ENCODE peak calls at places on chromosomes 2 and 18, in six cellular contexts. G is adipocyte; Z is psoas muscle; V is activated T-helper 1 cell treated with anti-CD3 and anti-CD28 coated beads, Interleukin-12 subunit alpha, Interleukin-12 subunit beta, Interleukin-2, Interleukin-4 antibody, amounts not matched to agents 30 ng/mL and 10 ng/mL and 1 ng/mL, durations not matched to agents 14 hours and 24 hours and 36 hours; M is HEK293T; U is non-pigmented ciliary epithelial cell. W is an unnamed sample.

GRCh38 chr2:120765031-120765910 is 29.6 kb downstream of the GLI2 start:
- DNase-seq in G (peak), Z (peak), V (no peak), M (no peak), U (no peak), W (no peak)

GRCh38 chr2:36461039-36461681 is 105.6 kb downstream of the CRIM1 start:
- DNase-seq in G (peak), Z (no peak), V (no peak), M (no peak), U (peak), W (no peak)

GRCh38 chr18:23504720-23505119 is 1.4 kb downstream of the RMC1 start:
- DNase-seq in G (no peak), Z (no peak), V (no peak), M (no peak), U (no peak), W (no peak)

GRCh38 chr2:188399159-188399558 is 107.5 kb downstream of the GULP1 start:
- DNase-seq in G (peak), Z (no peak), V (no peak), M (no peak), U (no peak), W (no peak)

GRCh38 chr18:49890041-49890440 is 76.7 kb upstream of the ACAA2 start:
- DNase-seq in G (no peak), Z (no peak), V (no peak), M (no peak), U (no peak), W (no peak)

GRCh38 chr2:60806988-60807681 is 51.1 kb downstream of the PAPOLG start:
- DNase-seq in G (peak), Z (no peak), V (no peak), M (peak), U (peak), W (peak)

GRCh38 chr2:127743477-127744026 is 42.3 kb downstream of the SFT2D3 start:
- DNase-seq in G (no peak), Z (no peak), V (no peak), M (no peak), U (no peak), W (no peak)

GRCh38 chr2:73982140-73982617 is 2.5 kb upstream of the TET3 start:
- DNase-seq in G (no peak), Z (peak), V (no peak), M (no peak), U (no peak), W (no peak)

GRCh38 chr2:226187126-226187525 is 612.5 kb downstream of the IRS1 start:
- DNase-seq in G (no peak), Z (no peak), V (no peak), M (no peak), U (no peak), W (no peak)

GRCh38 chr2:69939722-69940121 is 21.7 kb downstream of the ASPRV1 start:
- DNase-seq in G (no peak), Z (no peak), V (no peak), M (no peak), U (no peak), W (no peak)

GRCh38 chr2:204175552-204176271 is 239.1 kb downstream of the ICOS start:
- DNase-seq in G (no peak), Z (no peak), V (no peak), M (no peak), U (no peak), W (no peak)

GRCh38 chr18:79365701-79366100 is 30.0 kb upstream of the NFATC1 start:
- DNase-seq in G (no peak), Z (no peak), V (no peak), M (no peak), U (no peak), W (no peak)

GRCh38 chr2:85787981-85788340 is 34.2 kb downstream of the ATOH8 start:
- DNase-seq in G (no peak), Z (no peak), V (no peak), M (no peak), U (no peak), W (no peak)

GRCh38 chr18:70332694-70333093 is 43.8 kb downstream of the SOCS6 start:
- DNase-seq in G (peak), Z (no peak), V (no peak), M (no peak), U (no peak), W (no peak)

GRCh38 chr2:190180313-190181065 is 118.0 kb upstream of the MSTN start:
- DNase-seq in G (peak), Z (peak), V (no peak), M (peak), U (no peak), W (no peak)

GRCh38 chr2:72886505-72887031 is 640 bp upstream of the SPR start:
- DNase-seq in G (no peak), Z (no peak), V (no peak), M (no peak), U (no peak), W (no peak)

GRCh38 chr2:19219060-19219459 is 139.4 kb downstream of the OSR1 start:
- DNase-seq in G (no peak), Z (no peak), V (no peak), M (no peak), U (no peak), W (no peak)

GRCh38 chr2:83103602-83104001 is 1355.5 kb downstream of the SUCLG1 start:
- DNase-seq in G (peak), Z (no peak), V (no peak), M (no peak), U (peak), W (no peak)

GRCh38 chr18:45353530-45353929 is 261.7 kb upstream of the SLC14A2 start:
- DNase-seq in G (peak), Z (no peak), V (no peak), M (no peak), U (no peak), W (no peak)

GRCh38 chr2:143736904-143737303 is 607.7 kb downstream of the ARHGAP15 start:
- DNase-seq in G (no peak), Z (no peak), V (no peak), M (no peak), U (no peak), W (no peak)

GRCh38 chr2:228446732-228447131 is 265.2 kb upstream of the SPHKAP start:
- DNase-seq in G (peak), Z (no peak), V (no peak), M (no peak), U (no peak), W (no peak)

GRCh38 chr2:127314193-127314988 is 20.4 kb upstream of the ERCC3 start:
- DNase-seq in G (no peak), Z (no peak), V (no peak), M (no peak), U (no peak), W (no peak)

GRCh38 chr2:8906208-8906607 is 68.8 kb upstream of the KIDINS220 start:
- DNase-seq in G (no peak), Z (no peak), V (no peak), M (no peak), U (no peak), W (no peak)

GRCh38 chr2:145759228-145759940 is 1239.5 kb upstream of the ZEB2 start:
- DNase-seq in G (peak), Z (no peak), V (no peak), M (no peak), U (no peak), W (no peak)

GRCh38 chr2:59066787-59067399 is 825.8 kb upstream of the FANCL start:
- DNase-seq in G (no peak), Z (no peak), V (no peak), M (no peak), U (no peak), W (no peak)

GRCh38 chr2:181573140-181573736 is 83.7 kb downstream of the CERKL start:
- DNase-seq in G (peak), Z (no peak), V (no peak), M (no peak), U (peak), W (no peak)

GRCh38 chr2:222105046-222105445 is 193.8 kb downstream of the PAX3 start:
- DNase-seq in G (no peak), Z (no peak), V (no peak), M (no peak), U (no peak), W (no peak)

GRCh38 chr2:20176760-20177159 is 48.2 kb downstream of the SDC1 start:
- DNase-seq in G (no peak), Z (no peak), V (no peak), M (no peak), U (no peak), W (no peak)

GRCh38 chr2:88489181-88489580 is 36.7 kb upstream of the FOXI3 start:
- DNase-seq in G (no peak), Z (no peak), V (no peak), M (no peak), U (no peak), W (no peak)

GRCh38 chr18:35671952-35672603 is 90.5 kb downstream of the GALNT1 start:
- DNase-seq in G (peak), Z (no peak), V (no peak), M (no peak), U (peak), W (no peak)

GRCh38 chr2:218017211-218018053 is 14.6 kb upstream of the TNS1 start:
- DNase-seq in G (peak), Z (peak), V (no peak), M (no peak), U (no peak), W (no peak)

GRCh38 chr2:10481666-10482157 is 33.6 kb upstream of the ODC1 start:
- DNase-seq in G (no peak), Z (no peak), V (no peak), M (no peak), U (no peak), W (no peak)

GRCh38 chr18:50853863-50854271 is 25.1 kb upstream of the ME2 start:
- DNase-seq in G (no peak), Z (no peak), V (no peak), M (no peak), U (peak), W (no peak)

GRCh38 chr2:26574900-26575560 is 66.1 kb downstream of the CIB4 start:
- DNase-seq in G (no peak), Z (peak), V (no peak), M (no peak), U (no peak), W (no peak)

GRCh38 chr2:26346454-26347053 is at the start of gene ADGRF3:
- DNase-seq in G (peak), Z (peak), V (peak), M (peak), U (no peak), W (no peak)

GRCh38 chr2:128178144-128178649 is 87.2 kb downstream of the UGGT1 start:
- DNase-seq in G (no peak), Z (no peak), V (no peak), M (no peak), U (no peak), W (no peak)

GRCh38 chr2:167954500-167954899 is 292.9 kb downstream of the STK39 start:
- DNase-seq in G (peak), Z (no peak), V (no peak), M (no peak), U (no peak), W (no peak)

GRCh38 chr18:50817898-50818250 is 1.9 kb downstream of the MRO start:
- DNase-seq in G (peak), Z (no peak), V (no peak), M (no peak), U (no peak), W (peak)

GRCh38 chr2:85011747-85012146 is 40.8 kb downstream of the KCMF1 start:
- DNase-seq in G (no peak), Z (no peak), V (no peak), M (peak), U (no peak), W (no peak)